ENCODE peak calls at places on chromosomes 1 and 21, in nine cellular contexts. P is PC-3, B is GM23338, W is neural progenitor cell, L is SK-N-SH, Q is HCT116, I is MM.1S, K is GM23248, E is hepatocyte. H is an unnamed sample.

GRCh38 chr1:114431026-114431425 is 80.0 kb downstream of the TRIM33 start:
- DNase-seq in P (no peak), B (no peak), W (no peak), L (no peak), Q (no peak), I (no peak), K (no peak), E (no peak), H (no peak)

GRCh38 chr1:160577661-160578060 is 1.6 kb downstream of the CD84 start:
- DNase-seq in P (no peak), B (no peak), W (no peak), L (no peak), Q (no peak), I (peak), K (no peak), E (no peak), H (no peak)

GRCh38 chr1:151606384-151606783 is 5.5 kb upstream of the SNX27 start:
- DNase-seq in P (peak), B (no peak), W (no peak), L (no peak), Q (peak), I (no peak), K (peak), E (peak), H (no peak)

GRCh38 chr1:7552402-7552801 is 218.7 kb upstream of the VAMP3 start:
- DNase-seq in P (no peak), B (no peak), W (no peak), L (no peak), Q (no peak), I (no peak), K (no peak), E (no peak), H (no peak)

GRCh38 chr1:153404086-153404635 is 12.2 kb upstream of the S100A7A start:
- DNase-seq in P (no peak), B (peak), W (no peak), L (no peak), Q (no peak), I (no peak), K (no peak), E (no peak), H (no peak)

GRCh38 chr1:116230712-116231111 is 119.5 kb downstream of the MAB21L3 start:
- DNase-seq in P (no peak), B (peak), W (no peak), L (no peak), Q (no peak), I (no peak), K (no peak), E (no peak), H (peak)

GRCh38 chr1:159960721-159961381 is 6.8 kb upstream of the SLAMF9 start:
- DNase-seq in P (peak), B (no peak), W (no peak), L (no peak), Q (no peak), I (no peak), K (peak), E (peak), H (no peak)

GRCh38 chr1:5508669-5509330 is 483.4 kb downstream of the NPHP4 start:
- DNase-seq in P (no peak), B (no peak), W (no peak), L (no peak), Q (no peak), I (no peak), K (no peak), E (no peak), H (no peak)

GRCh38 chr1:94254073-94254810 is 16.9 kb upstream of the ARHGAP29 start:
- DNase-seq in P (peak), B (no peak), W (no peak), L (no peak), Q (no peak), I (no peak), K (peak), E (no peak), H (no peak)

GRCh38 chr21:46486481-46487000 is 27.9 kb downstream of the DIP2A start:
- DNase-seq in P (no peak), B (no peak), W (no peak), L (no peak), Q (no peak), I (no peak), K (no peak), E (no peak), H (no peak)

GRCh38 chr1:47562799-47563198 is 125.0 kb downstream of the FOXD2 start:
- DNase-seq in P (no peak), B (no peak), W (no peak), L (no peak), Q (no peak), I (no peak), K (no peak), E (no peak), H (no peak)

GRCh38 chr1:232369912-232370311 is 260.0 kb downstream of the SIPA1L2 start:
- DNase-seq in P (no peak), B (no peak), W (no peak), L (no peak), Q (no peak), I (no peak), K (no peak), E (no peak), H (no peak)

GRCh38 chr1:175572932-175573871 is 170.2 kb downstream of the TNR start:
- DNase-seq in P (no peak), B (no peak), W (no peak), L (peak), Q (no peak), I (no peak), K (no peak), E (peak), H (no peak)

GRCh38 chr1:220092694-220093093 is 1.2 kb upstream of the IARS2 start:
- DNase-seq in P (no peak), B (no peak), W (no peak), L (no peak), Q (no peak), I (no peak), K (no peak), E (no peak), H (no peak)

GRCh38 chr1:221371671-221372070 is 370.2 kb downstream of the DUSP10 start:
- DNase-seq in P (no peak), B (no peak), W (no peak), L (no peak), Q (no peak), I (no peak), K (no peak), E (no peak), H (no peak)

GRCh38 chr21:44434568-44434925 is 20.8 kb upstream of the LRRC3 start:
- DNase-seq in P (no peak), B (no peak), W (no peak), L (no peak), Q (no peak), I (no peak), K (no peak), E (no peak), H (no peak)

GRCh38 chr1:223393275-223394214 is at the start of gene CCDC185:
- DNase-seq in P (no peak), B (peak), W (no peak), L (peak), Q (no peak), I (no peak), K (peak), E (no peak), H (no peak)

GRCh38 chr1:8871965-8872399 is 6.5 kb downstream of the ENO1 start:
- DNase-seq in P (no peak), B (no peak), W (no peak), L (no peak), Q (no peak), I (no peak), K (peak), E (no peak), H (no peak)

GRCh38 chr1:77281491-77282186 is at the start of gene AK5:
- DNase-seq in P (peak), B (peak), W (peak), L (peak), Q (no peak), I (no peak), K (peak), E (peak), H (no peak)

GRCh38 chr1:86733340-86733739 is 29.0 kb downstream of the SH3GLB1 start:
- DNase-seq in P (no peak), B (no peak), W (no peak), L (no peak), Q (no peak), I (no peak), K (peak), E (no peak), H (no peak)

GRCh38 chr1:98967122-98967521 is 37.5 kb downstream of the PLPPR5 start:
- DNase-seq in P (peak), B (no peak), W (no peak), L (no peak), Q (no peak), I (no peak), K (no peak), E (no peak), H (no peak)

GRCh38 chr1:65079941-65080340 is 68.1 kb upstream of the AK4 start:
- DNase-seq in P (peak), B (no peak), W (no peak), L (no peak), Q (no peak), I (no peak), K (peak), E (no peak), H (no peak)

GRCh38 chr1:54459714-54460113 is 53.5 kb upstream of the SSBP3 start:
- DNase-seq in P (no peak), B (no peak), W (no peak), L (peak), Q (no peak), I (no peak), K (no peak), E (no peak), H (no peak)

GRCh38 chr1:153957744-153958110 is 685 bp downstream of the CRTC2 start:
- DNase-seq in P (no peak), B (peak), W (no peak), L (no peak), Q (no peak), I (peak), K (no peak), E (no peak), H (peak)

GRCh38 chr1:224399887-224400286 is 34.7 kb downstream of the WDR26 start:
- DNase-seq in P (no peak), B (no peak), W (no peak), L (no peak), Q (no peak), I (no peak), K (no peak), E (no peak), H (no peak)

GRCh38 chr1:220874201-220874655 is 5.0 kb upstream of the HLX start:
- DNase-seq in P (peak), B (peak), W (peak), L (peak), Q (peak), I (peak), K (peak), E (peak), H (peak)

GRCh38 chr21:35139382-35139715 is 90.2 kb upstream of the RUNX1 start:
- DNase-seq in P (no peak), B (no peak), W (no peak), L (no peak), Q (no peak), I (no peak), K (no peak), E (no peak), H (no peak)

GRCh38 chr1:88286716-88287115 is 397.4 kb upstream of the PKN2 start:
- DNase-seq in P (no peak), B (no peak), W (no peak), L (no peak), Q (no peak), I (no peak), K (no peak), E (no peak), H (no peak)

GRCh38 chr1:59506952-59507351 is 210.1 kb downstream of the FGGY start:
- DNase-seq in P (peak), B (no peak), W (no peak), L (no peak), Q (no peak), I (no peak), K (peak), E (no peak), H (peak)

GRCh38 chr1:20883766-20884165 is 96.7 kb upstream of the HP1BP3 start:
- DNase-seq in P (no peak), B (no peak), W (no peak), L (no peak), Q (no peak), I (no peak), K (peak), E (no peak), H (no peak)

GRCh38 chr1:204746838-204747442 is 61.4 kb upstream of the LRRN2 start:
- DNase-seq in P (peak), B (peak), W (peak), L (peak), Q (peak), I (peak), K (peak), E (peak), H (peak)

GRCh38 chr1:166307261-166308188 is 140.7 kb upstream of the FAM78B start:
- DNase-seq in P (no peak), B (no peak), W (no peak), L (peak), Q (no peak), I (no peak), K (no peak), E (no peak), H (no peak)

GRCh38 chr1:193113258-193113991 is 8.2 kb upstream of the GLRX2 start:
- DNase-seq in P (no peak), B (peak), W (no peak), L (no peak), Q (no peak), I (no peak), K (no peak), E (no peak), H (no peak)
- H3K4me3 ChIP-seq in P (no peak), B (no peak), W (no peak), L (no peak), Q (no peak), I (no peak), K (no peak), E (no peak), H (no peak)

DNA sequence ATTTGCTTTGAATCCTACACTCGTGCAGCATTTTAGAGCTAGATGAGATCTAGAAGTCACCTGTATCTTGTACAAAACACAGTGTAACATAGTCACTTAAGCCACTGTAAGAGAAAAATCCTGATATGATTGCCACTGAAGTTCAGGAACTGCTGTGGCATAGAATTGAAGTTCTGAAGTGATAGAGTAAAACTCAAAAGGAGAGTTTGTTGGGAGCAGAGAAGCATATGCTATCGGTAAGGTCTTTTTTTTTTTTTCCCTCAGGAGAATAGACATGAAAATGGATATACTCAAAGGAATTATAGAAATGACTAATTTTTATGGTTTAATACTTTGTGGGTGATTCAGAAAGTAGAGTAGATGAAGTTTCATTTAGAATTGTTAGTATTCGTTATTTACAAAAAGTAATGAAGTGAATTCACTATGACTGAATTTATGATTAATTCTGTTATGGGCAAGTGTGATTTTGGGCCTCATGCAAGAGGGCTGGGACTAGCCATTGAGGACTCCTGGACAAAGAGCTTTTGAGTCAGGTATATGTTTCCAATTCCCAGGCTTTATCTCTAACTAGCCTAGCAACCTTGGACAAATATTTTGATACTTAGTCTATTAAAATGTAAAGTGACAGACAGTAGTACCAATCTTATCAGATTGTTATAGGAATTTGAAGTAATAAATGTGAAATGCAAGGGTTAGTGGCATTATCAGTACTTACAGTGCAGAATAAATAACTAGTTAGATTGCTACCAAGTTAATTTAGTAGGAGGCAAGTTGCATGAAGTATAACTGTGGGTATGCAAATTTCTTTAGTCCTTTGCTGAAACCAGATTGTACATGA is 3.1 kb downstream of the KCTD3 start:
- DNase-seq in P (peak), B (no peak), W (no peak), L (peak), Q (no peak), I (no peak), K (peak), E (no peak), H (no peak)
- H3K27ac ChIP-seq in P (peak), B (no peak), W (no peak), L (peak), Q (peak), I (peak), K (peak), E (peak), H (no peak)

DNA sequence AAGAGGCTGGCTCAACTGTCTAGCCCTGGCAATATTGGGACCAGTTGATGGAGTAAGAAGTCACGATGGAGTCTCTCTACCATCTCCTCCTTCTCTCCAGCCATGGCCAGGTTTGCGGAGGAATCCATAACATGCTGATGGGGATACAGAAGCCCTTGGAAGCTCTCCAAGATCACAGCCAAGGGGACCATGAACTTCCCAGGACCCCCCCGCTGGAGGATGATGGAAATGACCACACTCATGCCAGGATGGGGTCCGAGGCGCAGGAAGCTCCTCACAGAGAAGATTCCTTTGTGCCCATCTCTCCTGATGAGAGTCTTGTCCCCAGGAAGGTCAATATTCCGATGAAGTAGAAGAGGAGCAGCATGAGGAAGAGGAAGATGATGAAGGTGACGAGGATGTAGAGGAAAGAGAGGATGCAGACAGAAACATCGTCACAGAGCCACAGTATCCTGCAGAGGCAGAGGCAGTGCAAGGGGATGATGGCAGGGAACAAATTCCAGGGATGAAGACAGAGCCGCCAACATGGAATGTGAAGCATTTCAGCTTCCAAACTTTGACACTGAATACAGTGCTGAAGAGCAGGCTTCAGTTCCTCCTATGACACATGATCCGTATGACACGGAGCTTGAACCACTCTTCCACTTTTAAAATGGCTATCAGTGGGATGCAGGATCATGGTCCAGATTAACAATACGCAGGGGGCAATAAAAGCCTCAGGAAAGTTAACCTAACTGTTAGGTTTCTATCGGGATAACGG is 57.9 kb upstream of the EDN2 start:
- DNase-seq in P (no peak), B (no peak), W (no peak), L (no peak), Q (no peak), I (no peak), K (no peak), E (no peak), H (no peak)
- TF ChIP-seq EZH2phosphoT487 in P (no peak), B (no peak), W (no peak), L (no peak), Q (no peak), I (no peak), K (no peak), E (no peak), H (no peak)

GRCh38 chr1:89887270-89887669 is 66.4 kb downstream of the LRRC8D start:
- DNase-seq in P (peak), B (no peak), W (no peak), L (no peak), Q (no peak), I (no peak), K (peak), E (peak), H (no peak)

GRCh38 chr1:89892816-89893215 is 72.0 kb downstream of the LRRC8D start:
- DNase-seq in P (no peak), B (no peak), W (no peak), L (no peak), Q (no peak), I (no peak), K (no peak), E (no peak), H (no peak)

GRCh38 chr1:89888480-89889335 is 67.9 kb downstream of the LRRC8D start:
- DNase-seq in P (no peak), B (no peak), W (no peak), L (no peak), Q (no peak), I (no peak), K (no peak), E (no peak), H (no peak)

GRCh38 chr1:89889336-89889640 is 68.5 kb downstream of the LRRC8D start:
- DNase-seq in P (peak), B (no peak), W (no peak), L (no peak), Q (no peak), I (no peak), K (no peak), E (no peak), H (no peak)

DNA sequence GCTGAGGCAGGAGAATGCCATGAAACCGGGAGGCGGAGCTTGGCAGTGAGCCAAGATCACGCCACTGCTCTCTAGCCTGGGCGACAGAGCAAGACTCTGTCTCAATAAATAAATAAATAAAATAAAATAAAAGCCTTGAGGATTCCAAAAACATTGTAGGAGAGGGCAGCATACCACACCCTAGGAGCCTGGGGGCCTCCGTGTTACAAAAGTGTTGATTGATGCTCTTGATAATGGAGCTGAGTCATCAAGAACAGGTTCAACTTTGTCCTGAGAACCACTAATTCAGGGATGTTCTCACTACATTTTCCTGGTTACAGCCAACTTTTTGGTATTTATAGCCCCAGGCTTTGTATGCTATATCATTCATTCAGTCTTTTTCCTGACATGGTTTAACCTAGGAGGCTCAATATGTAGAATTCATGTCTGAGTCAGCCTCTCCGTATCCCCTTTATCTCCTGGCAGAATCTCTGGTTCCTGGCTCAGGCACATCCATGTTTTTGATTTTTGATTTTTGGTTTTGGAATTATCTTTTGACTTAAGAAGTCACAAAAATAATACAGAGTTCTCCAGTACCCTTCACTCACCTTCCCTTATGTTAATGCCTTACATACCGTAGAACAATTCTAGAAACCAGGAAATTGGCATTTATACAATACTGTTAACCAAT is 69.4 kb downstream of the LRRC8D start:
- DNase-seq in P (peak), B (no peak), W (no peak), L (no peak), Q (peak), I (no peak), K (peak), E (peak), H (no peak)
- H3K4me3 ChIP-seq in P (peak), B (no peak), W (no peak), L (no peak), Q (no peak), I (no peak), K (no peak), E (no peak), H (no peak)

DNA sequence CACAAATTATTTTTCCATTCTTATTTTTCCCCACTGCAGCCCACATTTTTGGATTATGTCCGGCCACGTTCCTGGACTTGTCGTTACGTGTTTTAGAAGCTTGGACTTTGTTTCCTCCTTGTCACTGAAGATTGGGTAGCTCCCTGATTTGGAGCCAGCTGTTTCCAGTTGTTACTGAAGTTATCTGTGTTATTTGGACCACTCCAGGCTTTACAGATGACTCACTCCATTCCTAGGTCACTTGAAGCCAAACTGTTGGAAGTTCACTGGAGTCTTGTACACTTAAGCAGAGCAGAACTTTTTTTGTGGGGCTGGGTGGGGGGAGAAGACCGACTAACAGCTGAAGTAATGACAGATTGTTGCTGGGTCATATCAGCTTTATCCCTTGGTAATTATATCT is 12.2 kb upstream of the AXDND1 start:
- DNase-seq in P (no peak), B (no peak), W (no peak), L (no peak), Q (no peak), I (no peak), K (peak), E (peak), H (no peak)
- H3K27ac ChIP-seq in P (no peak), B (no peak), W (no peak), L (no peak), Q (no peak), I (no peak), K (peak), E (peak), H (no peak)

H was measured in OCI-LY7.